ENCODE peak calls at places on chromosomes 11 and 22, in four cellular contexts. M, A, B and L are unnamed samples.

GRCh38 chr11:35418847-35419712 is at the start of gene SLC1A2:
- DNase-seq in A (no peak), M (peak), B (no peak), L (peak)

GRCh38 chr22:30000566-30000965 is 79.7 kb upstream of the HORMAD2 start:
- DNase-seq in A (no peak), M (no peak), B (no peak), L (no peak)

GRCh38 chr22:20811971-20812660 is 38.2 kb downstream of the SERPIND1 start:
- DNase-seq in M (no peak), B (no peak), A (no peak), L (no peak)

GRCh38 chr11:67266424-67267187 is at the start of gene GRK2:
- DNase-seq in B (no peak), M (peak), A (no peak), L (no peak)

GRCh38 chr11:129061466-129062194 is 119.0 kb upstream of the TP53AIP1 start:
- DNase-seq in B (peak), A (no peak), M (peak), L (no peak)

GRCh38 chr22:46983046-46983445 is 220.6 kb downstream of the TBC1D22A start:
- DNase-seq in B (no peak), M (no peak), A (no peak), L (no peak)

GRCh38 chr22:40721266-40721665 is 42.0 kb downstream of the MCHR1 start:
- DNase-seq in A (no peak), B (no peak), M (no peak), L (no peak)

GRCh38 chr11:11440149-11440548 is 87.1 kb upstream of the CSNK2A3 start:
- DNase-seq in A (no peak), M (no peak), B (no peak), L (no peak)

GRCh38 chr22:22798716-22799115 is 88.9 kb upstream of the IGLL5 start:
- DNase-seq in B (no peak), A (no peak), M (no peak), L (no peak)

GRCh38 chr22:46963672-46964545 is 201.5 kb downstream of the TBC1D22A start:
- DNase-seq in M (no peak), A (no peak), B (no peak), L (no peak)

GRCh38 chr22:34036936-34037335 is 116.7 kb upstream of the LARGE1 start:
- DNase-seq in A (no peak), M (no peak), B (no peak), L (no peak)

GRCh38 chr11:79857404-79857803 is 416.6 kb upstream of the TENM4 start:
- DNase-seq in M (no peak), A (no peak), B (no peak), L (no peak)

GRCh38 chr11:108734956-108735559 is 70.2 kb downstream of the DDX10 start:
- DNase-seq in A (no peak), M (no peak), B (peak), L (no peak)

GRCh38 chr11:132263231-132263630 is 892.8 kb downstream of the NTM start:
- DNase-seq in A (no peak), B (no peak), M (no peak), L (no peak)

GRCh38 chr22:48257690-48258065 is 1495.2 kb downstream of the TBC1D22A start:
- DNase-seq in M (no peak), A (no peak), B (no peak), L (no peak)

GRCh38 chr11:20038364-20038893 is 121.8 kb downstream of the DBX1 start:
- DNase-seq in A (no peak), B (no peak), M (no peak), L (no peak)
- TF ChIP-seq CTCF in A (no peak), B (no peak), M (no peak), L (no peak)

GRCh38 chr11:22459053-22459452 is 120.9 kb downstream of the SLC17A6 start:
- DNase-seq in M (no peak), A (no peak), B (no peak), L (no peak)
- H3K4me3 ChIP-seq in M (no peak), A (no peak), B (no peak), L (no peak)

DNA sequence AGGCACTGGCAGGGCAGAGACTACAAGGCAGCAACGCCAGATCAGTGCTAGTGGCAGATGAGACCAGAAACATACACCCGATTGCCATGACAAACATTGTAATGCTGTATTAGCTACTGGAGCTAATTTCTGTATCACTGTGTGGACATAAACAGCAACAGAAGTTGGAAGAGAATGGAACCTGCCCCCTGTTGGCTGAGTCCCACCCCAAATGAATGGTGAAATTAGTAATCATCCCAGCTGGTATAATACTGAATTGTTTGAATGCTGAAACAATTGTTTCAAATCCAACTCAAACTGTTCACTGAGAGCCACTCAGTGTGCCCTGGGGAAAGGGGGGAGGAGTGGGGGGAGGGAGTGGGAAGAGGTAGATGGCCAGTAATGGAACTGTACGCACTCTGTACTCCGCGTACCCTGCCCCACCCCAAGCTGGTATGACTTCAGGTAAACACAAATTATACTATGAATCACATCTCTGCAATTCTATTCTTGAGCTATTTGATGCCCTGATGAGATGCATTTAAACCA is 11.2 kb upstream of the BIRC3 start:
- DNase-seq in A (no peak), B (no peak), M (peak), L (no peak)
- TF ChIP-seq CTCF in A (no peak), B (peak), M (peak), L (peak)

GRCh38 chr11:82846037-82846383 is 54.2 kb downstream of the PRCP start:
- DNase-seq in A (no peak), B (no peak), M (no peak), L (no peak)
- H3K4me3 ChIP-seq in A (no peak), B (no peak), M (no peak), L (no peak)

GRCh38 chr11:114605370-114605769 is 9.8 kb upstream of the NXPE4 start:
- DNase-seq in A (no peak), M (no peak), B (no peak), L (no peak)

GRCh38 chr11:114606003-114606801 is 10.6 kb upstream of the NXPE4 start:
- DNase-seq in M (no peak), B (no peak), A (no peak), L (no peak)

GRCh38 chr11:114607753-114608459 is 12.3 kb upstream of the NXPE4 start:
- DNase-seq in M (no peak), B (no peak), A (no peak), L (no peak)

GRCh38 chr11:114604886-114605285 is 9.3 kb upstream of the NXPE4 start:
- DNase-seq in A (no peak), B (no peak), M (no peak), L (no peak)

GRCh38 chr11:114604179-114604813 is 8.7 kb upstream of the NXPE4 start:
- DNase-seq in A (no peak), M (no peak), B (no peak), L (no peak)
- TF ChIP-seq CTCF in A (no peak), M (no peak), B (no peak), L (no peak)

GRCh38 chr11:83158965-83159900 is 2.3 kb downstream of the PCF11 start:
- DNase-seq in A (no peak), M (no peak), B (no peak), L (no peak)

GRCh38 chr11:83159901-83160865 is 3.3 kb downstream of the PCF11 start:
- DNase-seq in A (no peak), B (no peak), M (no peak), L (no peak)

GRCh38 chr11:83162377-83162776 is 5.4 kb downstream of the PCF11 start:
- DNase-seq in A (no peak), B (no peak), M (no peak), L (no peak)

GRCh38 chr11:83158474-83158786 is 1.5 kb downstream of the PCF11 start:
- DNase-seq in A (no peak), M (no peak), B (no peak), L (no peak)

DNA sequence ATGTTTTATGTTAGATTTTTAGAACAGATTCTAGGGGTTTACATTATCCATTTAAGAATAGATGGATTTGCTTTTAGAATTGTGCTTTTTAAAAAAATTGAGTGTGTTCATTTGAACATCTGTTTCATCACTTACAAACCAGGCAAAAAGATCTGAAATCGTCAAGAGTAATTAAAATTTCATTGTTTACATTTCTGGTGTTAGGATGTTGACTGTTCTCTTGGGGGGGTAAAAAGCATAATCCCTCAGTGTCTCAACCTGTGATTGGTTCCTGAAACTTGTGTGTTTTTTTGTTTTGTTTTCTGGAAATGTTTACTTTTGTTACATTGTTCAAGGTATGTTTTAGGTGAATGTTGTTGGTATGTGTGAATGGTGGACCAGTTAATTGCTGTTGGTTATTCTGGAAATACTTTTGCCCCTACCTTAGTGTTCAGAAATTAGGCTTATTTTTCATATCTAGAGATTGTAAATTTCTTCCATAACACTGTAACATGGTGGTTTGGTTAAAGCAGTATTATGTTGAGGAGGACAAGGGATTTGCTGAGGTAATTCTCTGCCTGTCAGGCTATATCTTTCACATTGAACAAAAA is 4.8 kb downstream of the PCF11 start:
- DNase-seq in M (no peak), A (no peak), B (no peak), L (no peak)
- H3K4me3 ChIP-seq in M (no peak), A (no peak), B (no peak), L (no peak)